ENCODE peak calls at places on chromosomes 6 and 20, in eight cellular contexts. One of them, this sample, is unnamed.

GRCh38 chr20:24502184-24502583 is 32.8 kb downstream of the SYNDIG1 start:
- DNase-seq in tibial nerve: no peak
- DNase-seq in stomach: no peak
- DNase-seq in uterus: peak
- DNase-seq in Peyer's patch: no peak
- DNase-seq in A549: peak
- DNase-seq in IMR-90: peak
- DNase-seq in esophagus squamous epithelium: no peak
- DNase-seq in this sample: peak

GRCh38 chr20:56422131-56422823 is 10.2 kb downstream of the CASS4 start:
- DNase-seq in Peyer's patch: no peak
- DNase-seq in esophagus squamous epithelium: no peak
- DNase-seq in uterus: no peak
- DNase-seq in tibial nerve: no peak
- DNase-seq in IMR-90: peak
- DNase-seq in stomach: no peak
- DNase-seq in A549: peak
- DNase-seq in this sample: peak

GRCh38 chr20:59583428-59584277 is 20.7 kb upstream of the PHACTR3 start:
- DNase-seq in tibial nerve: peak
- DNase-seq in uterus: no peak
- DNase-seq in IMR-90: no peak
- DNase-seq in esophagus squamous epithelium: no peak
- DNase-seq in stomach: peak
- DNase-seq in A549: no peak
- DNase-seq in Peyer's patch: no peak
- DNase-seq in this sample: no peak

GRCh38 chr6:15242503-15242902 is 3.4 kb upstream of the JARID2 start:
- DNase-seq in uterus: no peak
- DNase-seq in Peyer's patch: no peak
- DNase-seq in A549: no peak
- DNase-seq in IMR-90: no peak
- DNase-seq in esophagus squamous epithelium: no peak
- DNase-seq in stomach: no peak
- DNase-seq in tibial nerve: no peak
- DNase-seq in this sample: no peak

GRCh38 chr20:8476023-8476422 is 344.0 kb downstream of the PLCB1 start:
- DNase-seq in Peyer's patch: no peak
- DNase-seq in tibial nerve: no peak
- DNase-seq in esophagus squamous epithelium: no peak
- DNase-seq in A549: no peak
- DNase-seq in uterus: no peak
- DNase-seq in IMR-90: peak
- DNase-seq in stomach: no peak
- DNase-seq in this sample: no peak

GRCh38 chr6:149544646-149545257 is 1.1 kb downstream of the PPIL4 start:
- DNase-seq in uterus: no peak
- DNase-seq in esophagus squamous epithelium: no peak
- DNase-seq in IMR-90: no peak
- DNase-seq in Peyer's patch: no peak
- DNase-seq in tibial nerve: no peak
- DNase-seq in A549: no peak
- DNase-seq in stomach: no peak
- DNase-seq in this sample: no peak

GRCh38 chr6:101114703-101115102 is 233.6 kb upstream of the ASCC3 start:
- DNase-seq in A549: peak
- DNase-seq in stomach: no peak
- DNase-seq in esophagus squamous epithelium: no peak
- DNase-seq in IMR-90: peak
- DNase-seq in Peyer's patch: no peak
- DNase-seq in tibial nerve: no peak
- DNase-seq in uterus: no peak
- DNase-seq in this sample: peak

GRCh38 chr20:62832212-62832922 is 15.5 kb downstream of the COL9A3 start:
- DNase-seq in esophagus squamous epithelium: no peak
- DNase-seq in uterus: no peak
- DNase-seq in stomach: peak
- DNase-seq in IMR-90: no peak
- DNase-seq in tibial nerve: no peak
- DNase-seq in A549: no peak
- DNase-seq in Peyer's patch: peak
- DNase-seq in this sample: no peak

GRCh38 chr6:149317656-149318571 is at the start of gene TAB2:
- DNase-seq in Peyer's patch: peak
- DNase-seq in tibial nerve: peak
- DNase-seq in uterus: peak
- DNase-seq in stomach: peak
- DNase-seq in IMR-90: no peak
- DNase-seq in esophagus squamous epithelium: no peak
- DNase-seq in A549: peak
- DNase-seq in this sample: no peak

GRCh38 chr6:36249010-36249409 is 20.9 kb upstream of the PNPLA1 start:
- DNase-seq in Peyer's patch: no peak
- DNase-seq in esophagus squamous epithelium: no peak
- DNase-seq in IMR-90: peak
- DNase-seq in uterus: no peak
- DNase-seq in stomach: no peak
- DNase-seq in tibial nerve: no peak
- DNase-seq in A549: no peak
- DNase-seq in this sample: peak

GRCh38 chr6:43097502-43097901 is 21.4 kb downstream of the PTK7 start:
- DNase-seq in stomach: no peak
- DNase-seq in tibial nerve: no peak
- DNase-seq in uterus: no peak
- DNase-seq in esophagus squamous epithelium: no peak
- DNase-seq in IMR-90: no peak
- DNase-seq in Peyer's patch: no peak
- DNase-seq in A549: no peak
- DNase-seq in this sample: no peak

GRCh38 chr20:61387204-61387958 is 135.3 kb downstream of the CDH4 start:
- DNase-seq in IMR-90: peak
- DNase-seq in stomach: no peak
- DNase-seq in A549: peak
- DNase-seq in tibial nerve: no peak
- DNase-seq in uterus: no peak
- DNase-seq in esophagus squamous epithelium: no peak
- DNase-seq in Peyer's patch: no peak
- DNase-seq in this sample: peak

GRCh38 chr6:95286874-95287273 is 290.5 kb upstream of the MANEA start:
- DNase-seq in tibial nerve: no peak
- DNase-seq in esophagus squamous epithelium: no peak
- DNase-seq in A549: no peak
- DNase-seq in stomach: no peak
- DNase-seq in uterus: no peak
- DNase-seq in Peyer's patch: no peak
- DNase-seq in IMR-90: no peak
- DNase-seq in this sample: no peak

GRCh38 chr6:85670573-85670972 is 27.9 kb upstream of the SYNCRIP start:
- DNase-seq in IMR-90: peak
- DNase-seq in Peyer's patch: no peak
- DNase-seq in tibial nerve: no peak
- DNase-seq in stomach: no peak
- DNase-seq in A549: no peak
- DNase-seq in uterus: no peak
- DNase-seq in esophagus squamous epithelium: no peak
- DNase-seq in this sample: no peak

GRCh38 chr6:15364401-15365037 is 118.7 kb downstream of the JARID2 start:
- DNase-seq in A549: no peak
- DNase-seq in tibial nerve: no peak
- DNase-seq in esophagus squamous epithelium: no peak
- DNase-seq in stomach: no peak
- DNase-seq in uterus: no peak
- DNase-seq in IMR-90: no peak
- DNase-seq in Peyer's patch: no peak
- DNase-seq in this sample: no peak

GRCh38 chr6:26200918-26201721 is 113.9 kb downstream of the HFE start:
- DNase-seq in esophagus squamous epithelium: no peak
- DNase-seq in Peyer's patch: no peak
- DNase-seq in A549: no peak
- DNase-seq in tibial nerve: no peak
- DNase-seq in uterus: no peak
- DNase-seq in stomach: no peak
- DNase-seq in IMR-90: no peak
- DNase-seq in this sample: no peak

GRCh38 chr6:26202201-26202611 is 115.0 kb downstream of the HFE start:
- DNase-seq in A549: no peak
- DNase-seq in Peyer's patch: no peak
- DNase-seq in tibial nerve: no peak
- DNase-seq in stomach: no peak
- DNase-seq in uterus: no peak
- DNase-seq in esophagus squamous epithelium: no peak
- DNase-seq in IMR-90: no peak
- DNase-seq in this sample: no peak

GRCh38 chr6:26205161-26205624 is 118.0 kb downstream of the HFE start:
- DNase-seq in A549: peak
- DNase-seq in esophagus squamous epithelium: no peak
- DNase-seq in IMR-90: peak
- DNase-seq in uterus: peak
- DNase-seq in Peyer's patch: peak
- DNase-seq in tibial nerve: no peak
- DNase-seq in stomach: peak
- DNase-seq in this sample: no peak

GRCh38 chr6:26204332-26205160 is 117.3 kb downstream of the HFE start:
- DNase-seq in uterus: peak
- DNase-seq in esophagus squamous epithelium: peak
- DNase-seq in stomach: peak
- DNase-seq in IMR-90: peak
- DNase-seq in Peyer's patch: peak
- DNase-seq in tibial nerve: peak
- DNase-seq in A549: peak
- DNase-seq in this sample: no peak

GRCh38 chr6:26202811-26203583 is 115.8 kb downstream of the HFE start:
- DNase-seq in uterus: no peak
- DNase-seq in tibial nerve: no peak
- DNase-seq in A549: no peak
- DNase-seq in IMR-90: no peak
- DNase-seq in esophagus squamous epithelium: no peak
- DNase-seq in stomach: no peak
- DNase-seq in Peyer's patch: no peak
- DNase-seq in this sample: no peak
- TF ChIP-seq POLR2A in uterus: no peak
- TF ChIP-seq POLR2A in tibial nerve: no peak
- TF ChIP-seq POLR2A in A549: no peak
- TF ChIP-seq POLR2A in IMR-90: no peak
- TF ChIP-seq POLR2A in esophagus squamous epithelium: no peak
- TF ChIP-seq POLR2A in stomach: no peak
- TF ChIP-seq POLR2A in Peyer's patch: no peak
- TF ChIP-seq POLR2A in this sample: no peak

GRCh38 chr20:63979549-63980316 is at the start of gene SAMD10:
- DNase-seq in esophagus squamous epithelium: no peak
- DNase-seq in A549: no peak
- DNase-seq in stomach: peak
- DNase-seq in tibial nerve: no peak
- DNase-seq in uterus: peak
- DNase-seq in Peyer's patch: peak
- DNase-seq in IMR-90: peak
- DNase-seq in this sample: peak

GRCh38 chr20:63977392-63978276 is 1.8 kb downstream of the SAMD10 start:
- DNase-seq in esophagus squamous epithelium: no peak
- DNase-seq in A549: peak
- DNase-seq in IMR-90: peak
- DNase-seq in stomach: no peak
- DNase-seq in uterus: no peak
- DNase-seq in Peyer's patch: no peak
- DNase-seq in tibial nerve: no peak
- DNase-seq in this sample: peak

GRCh38 chr20:63976980-63977391 is 2.5 kb downstream of the SAMD10 start:
- DNase-seq in esophagus squamous epithelium: no peak
- DNase-seq in A549: no peak
- DNase-seq in uterus: no peak
- DNase-seq in Peyer's patch: no peak
- DNase-seq in stomach: no peak
- DNase-seq in IMR-90: no peak
- DNase-seq in tibial nerve: no peak
- DNase-seq in this sample: no peak

GRCh38 chr20:63979221-63979548 is 257 bp downstream of the SAMD10 start:
- DNase-seq in tibial nerve: no peak
- DNase-seq in IMR-90: no peak
- DNase-seq in stomach: no peak
- DNase-seq in uterus: no peak
- DNase-seq in A549: no peak
- DNase-seq in Peyer's patch: no peak
- DNase-seq in esophagus squamous epithelium: no peak
- DNase-seq in this sample: no peak

DNA sequence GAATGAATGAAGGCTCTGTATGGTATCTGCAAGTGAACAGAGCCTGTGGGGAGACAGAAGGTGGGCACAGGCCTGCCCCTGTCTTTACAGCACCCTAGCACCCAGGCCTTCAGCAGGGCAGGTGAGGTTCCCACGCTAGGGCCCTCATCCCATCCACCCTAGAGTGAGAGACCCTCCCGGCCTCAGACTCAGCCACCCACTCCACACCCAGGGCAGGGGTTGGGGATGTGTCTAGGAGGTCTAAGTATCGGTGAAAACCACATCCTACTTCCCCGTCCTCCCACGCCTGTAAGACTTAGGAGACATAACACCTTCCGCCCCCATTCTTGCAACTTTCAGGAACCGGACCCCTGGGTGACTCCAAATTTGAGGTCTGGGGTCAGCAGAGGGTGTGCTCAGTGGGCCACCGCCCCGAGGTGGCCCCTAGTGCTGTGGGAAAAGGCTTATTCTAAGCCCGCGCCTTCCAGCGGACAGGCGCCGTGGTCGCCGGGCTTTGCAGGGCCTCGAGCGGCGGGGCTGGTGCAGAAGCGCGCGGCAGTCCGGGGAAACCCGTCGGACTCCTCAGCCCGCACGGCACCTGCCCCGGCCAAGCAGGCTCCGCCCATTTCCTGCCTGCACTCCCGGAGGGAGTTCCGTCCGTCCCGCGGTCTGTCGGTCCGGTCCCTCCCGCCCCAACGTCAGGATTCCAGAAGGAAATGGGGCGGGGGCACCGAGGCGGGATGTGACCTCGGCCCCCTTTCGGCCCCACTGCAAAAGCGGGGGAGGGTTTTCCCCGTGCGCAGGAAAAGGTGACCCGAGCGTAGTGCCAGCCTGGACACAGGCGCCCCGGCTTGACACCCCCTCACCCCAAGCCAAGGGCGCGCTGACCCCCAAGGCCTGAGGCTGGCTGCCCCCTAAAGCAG is 872 bp downstream of the SAMD10 start:
- DNase-seq in esophagus squamous epithelium: no peak
- DNase-seq in stomach: peak
- DNase-seq in Peyer's patch: peak
- DNase-seq in IMR-90: peak
- DNase-seq in A549: no peak
- DNase-seq in tibial nerve: no peak
- DNase-seq in uterus: peak
- DNase-seq in this sample: peak
- TF ChIP-seq POLR2A in esophagus squamous epithelium: peak
- TF ChIP-seq POLR2A in stomach: no peak
- TF ChIP-seq POLR2A in Peyer's patch: peak
- TF ChIP-seq POLR2A in IMR-90: no peak
- TF ChIP-seq POLR2A in A549: no peak
- TF ChIP-seq POLR2A in tibial nerve: no peak
- TF ChIP-seq POLR2A in uterus: peak
- TF ChIP-seq POLR2A in this sample: no peak

GRCh38 chr6:31736026-31736767 is at the start of gene CLIC1:
- DNase-seq in IMR-90: peak
- DNase-seq in Peyer's patch: peak
- DNase-seq in stomach: peak
- DNase-seq in esophagus squamous epithelium: no peak
- DNase-seq in A549: peak
- DNase-seq in tibial nerve: peak
- DNase-seq in uterus: peak
- DNase-seq in this sample: peak
- TF ChIP-seq POLR2A in IMR-90: peak
- TF ChIP-seq POLR2A in Peyer's patch: peak
- TF ChIP-seq POLR2A in stomach: no peak
- TF ChIP-seq POLR2A in esophagus squamous epithelium: peak
- TF ChIP-seq POLR2A in A549: peak
- TF ChIP-seq POLR2A in tibial nerve: peak
- TF ChIP-seq POLR2A in uterus: peak
- TF ChIP-seq POLR2A in this sample: peak

GRCh38 chr20:42706762-42707161 is 482.9 kb downstream of the PTPRT start:
- DNase-seq in stomach: no peak
- DNase-seq in A549: no peak
- DNase-seq in uterus: no peak
- DNase-seq in tibial nerve: no peak
- DNase-seq in esophagus squamous epithelium: no peak
- DNase-seq in IMR-90: no peak
- DNase-seq in Peyer's patch: no peak
- DNase-seq in this sample: no peak
- TF ChIP-seq POLR2A in stomach: no peak
- TF ChIP-seq POLR2A in A549: no peak
- TF ChIP-seq POLR2A in uterus: no peak
- TF ChIP-seq POLR2A in tibial nerve: no peak
- TF ChIP-seq POLR2A in esophagus squamous epithelium: no peak
- TF ChIP-seq POLR2A in IMR-90: no peak
- TF ChIP-seq POLR2A in Peyer's patch: no peak
- TF ChIP-seq POLR2A in this sample: no peak

This sample was measured in H54.